ENCODE peak calls at places on chromosomes 6 and 20, in nine cellular contexts. J is CD4-positive, alpha-beta T cell; G is esophagus squamous epithelium; R is choroid plexus epithelial cell; S is cardiac muscle cell; Z is cardiac fibroblast; I is psoas muscle; Q is RWPE2; A is AG09309. H is an unnamed sample.
A peak's percentile ranks its signal among the peaks of the same experiment; 100 is the strongest.

GRCh38 chr6:52180787-52181558 is 5.2 kb upstream of the IL17A start:
- DNase-seq in J (no peak), G (no peak), R (no peak), S (no peak), Z (no peak), I (no peak), Q (no peak), A (no peak), H (no peak)

GRCh38 chr20:25864326-25864970 is 167.8 kb upstream of the ZNF337 start:
- DNase-seq in J (no peak), G (no peak), R (no peak), S (no peak), Z (no peak), I (no peak), Q (no peak), A (no peak), H (no peak)

GRCh38 chr6:38091626-38092025 is 272.1 kb downstream of the ZFAND3 start:
- DNase-seq in J (no peak), G (no peak), R (no peak), S (no peak), Z (no peak), I (no peak), Q (no peak), A (no peak), H (no peak)

GRCh38 chr6:138440758-138441362 is 36.8 kb downstream of the HEBP2 start:
- DNase-seq in J (no peak), G (no peak), R (no peak), S (no peak), Z (no peak), I (no peak), Q (no peak), A (no peak), H (no peak)

GRCh38 chr6:88008821-88009220 is 38.8 kb upstream of the SPACA1 start:
- DNase-seq in J (no peak), G (no peak), R (peak; percentile 56), S (no peak), Z (peak; percentile 55), I (no peak), Q (no peak), A (no peak), H (peak; percentile 48)

GRCh38 chr6:116370717-116371383 is at the start of gene DSE:
- DNase-seq in J (peak; percentile 61), G (no peak), R (peak; percentile 90), S (peak; percentile 92), Z (peak; percentile 86), I (peak; percentile 91), Q (peak; percentile 85), A (peak; percentile 49), H (peak; percentile 84)

GRCh38 chr6:63573899-63574553 is 1.7 kb downstream of the LOC128125822 start:
- DNase-seq in J (no peak), G (no peak), R (peak; percentile 78), S (peak; percentile 69), Z (peak; percentile 74), I (no peak), Q (no peak), A (no peak), H (peak; percentile 78)

GRCh38 chr6:119241124-119241491 is 108.5 kb downstream of the MAN1A1 start:
- DNase-seq in J (no peak), G (no peak), R (peak; percentile 69), S (peak; percentile 52), Z (peak; percentile 43), I (no peak), Q (no peak), A (peak; percentile 2), H (peak; percentile 13)

GRCh38 chr6:141593311-141593710 is 539.4 kb upstream of the GJE1 start:
- DNase-seq in J (no peak), G (no peak), R (no peak), S (no peak), Z (no peak), I (no peak), Q (no peak), A (no peak), H (no peak)

GRCh38 chr6:54541521-54541920 is 233.3 kb downstream of the TINAG start:
- DNase-seq in J (no peak), G (no peak), R (no peak), S (no peak), Z (peak; percentile 65), I (no peak), Q (no peak), A (no peak), H (no peak)

GRCh38 chr20:51076841-51077543 is 54.1 kb upstream of the KCNG1 start:
- DNase-seq in J (no peak), G (no peak), R (no peak), S (no peak), Z (no peak), I (no peak), Q (peak; percentile 58), A (no peak), H (no peak)

GRCh38 chr6:149840345-149841075 is 23.6 kb downstream of the LRP11 start:
- DNase-seq in J (peak; percentile 23), G (no peak), R (peak; percentile 55), S (peak; percentile 74), Z (peak; percentile 74), I (peak; percentile 90), Q (no peak), A (no peak), H (peak; percentile 79)

GRCh38 chr6:24872769-24873168 is 63.0 kb downstream of the RIPOR2 start:
- DNase-seq in J (no peak), G (no peak), R (peak; percentile 5), S (peak; percentile 27), Z (no peak), I (no peak), Q (no peak), A (no peak), H (no peak)

GRCh38 chr6:92315312-92315711 is 1104.0 kb downstream of the EPHA7 start:
- DNase-seq in J (no peak), G (no peak), R (no peak), S (no peak), Z (no peak), I (no peak), Q (no peak), A (no peak), H (no peak)
- TF ChIP-seq CTCF in J (no peak), G (no peak), R (no peak), S (no peak), Z (no peak), I (no peak), Q (no peak), A (no peak), H (no peak)

DNA sequence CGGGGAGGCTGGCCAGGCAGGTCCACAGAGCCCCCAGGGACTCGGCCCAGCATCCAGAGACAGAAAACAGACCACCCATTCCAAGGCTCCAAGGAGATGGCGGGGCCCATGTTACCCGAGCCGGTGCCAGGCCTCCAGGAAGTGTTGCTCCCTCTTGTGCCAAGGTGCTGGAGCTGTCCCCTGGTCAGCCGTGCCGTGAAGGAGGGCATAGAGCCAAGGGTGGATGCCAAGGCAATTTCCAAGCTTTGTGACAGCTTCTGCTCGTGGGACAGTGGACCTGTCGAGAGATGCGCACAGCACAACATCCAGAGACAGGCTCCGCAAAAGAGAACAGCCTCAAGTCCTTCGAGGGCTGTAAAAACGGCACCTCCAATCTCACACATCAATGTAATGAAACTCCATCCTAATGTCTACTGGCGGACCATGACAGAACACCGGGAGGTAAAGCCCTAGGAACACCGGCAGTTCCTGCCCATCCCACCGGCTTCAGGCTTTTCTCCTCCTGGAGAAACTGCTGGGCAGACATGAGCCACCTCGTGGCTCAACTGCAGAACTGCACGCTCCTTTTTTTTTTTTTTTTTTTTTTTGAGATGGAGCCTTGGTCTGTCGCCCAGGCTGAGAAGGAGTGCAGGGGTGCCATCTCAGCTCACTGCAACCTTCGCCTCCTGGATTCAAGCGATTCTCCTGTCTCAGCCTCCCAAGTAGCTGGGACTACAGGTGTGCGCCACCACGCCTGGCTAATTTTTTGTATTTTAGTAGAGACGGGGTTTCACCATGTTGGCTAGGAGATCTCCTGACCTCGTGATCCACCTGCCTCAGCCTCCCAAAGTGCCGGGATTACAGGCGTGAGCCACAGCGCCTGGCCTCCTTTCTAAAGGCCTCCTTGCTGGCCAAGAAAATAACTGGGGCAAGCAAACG is 30.9 kb upstream of the AVP start:
- DNase-seq in J (peak; percentile 18), G (no peak), R (peak; percentile 72), S (peak; percentile 69), Z (peak; percentile 70), I (peak; percentile 69), Q (no peak), A (peak; percentile 17), H (peak; percentile 52)
- TF ChIP-seq CTCF in J (peak; percentile 87), G (peak; percentile 27), R (peak; percentile 81), S (peak; percentile 78), Z (peak; percentile 67), I (peak; percentile 81), Q (peak; percentile 93), A (peak; percentile 78), H (peak; percentile 47)

GRCh38 chr6:114344971-114345274 is 2.1 kb upstream of the HS3ST5 start:
- DNase-seq in J (no peak), G (no peak), R (no peak), S (no peak), Z (no peak), I (no peak), Q (no peak), A (no peak), H (no peak)

GRCh38 chr6:114342086-114342825 is 567 bp downstream of the HS3ST5 start:
- DNase-seq in J (no peak), G (no peak), R (no peak), S (peak; percentile 16), Z (peak; percentile 9), I (peak; percentile 51), Q (no peak), A (no peak), H (no peak)

GRCh38 chr6:114344216-114344970 is 1.6 kb upstream of the HS3ST5 start:
- DNase-seq in J (no peak), G (no peak), R (no peak), S (no peak), Z (no peak), I (no peak), Q (no peak), A (no peak), H (no peak)

GRCh38 chr6:114343782-114344144 is 940 bp upstream of the HS3ST5 start:
- DNase-seq in J (no peak), G (no peak), R (no peak), S (no peak), Z (no peak), I (no peak), Q (no peak), A (no peak), H (no peak)

GRCh38 chr6:114342826-114343781 is at the start of gene HS3ST5:
- DNase-seq in J (no peak), G (no peak), R (no peak), S (peak; percentile 14), Z (peak; percentile 7), I (peak; percentile 64), Q (peak; percentile 42), A (no peak), H (no peak)
- TF ChIP-seq CTCF in J (no peak), G (no peak), R (peak; percentile 17), S (peak; percentile 12), Z (no peak), I (peak; percentile 23), Q (no peak), A (peak; percentile 38), H (no peak)

DNA sequence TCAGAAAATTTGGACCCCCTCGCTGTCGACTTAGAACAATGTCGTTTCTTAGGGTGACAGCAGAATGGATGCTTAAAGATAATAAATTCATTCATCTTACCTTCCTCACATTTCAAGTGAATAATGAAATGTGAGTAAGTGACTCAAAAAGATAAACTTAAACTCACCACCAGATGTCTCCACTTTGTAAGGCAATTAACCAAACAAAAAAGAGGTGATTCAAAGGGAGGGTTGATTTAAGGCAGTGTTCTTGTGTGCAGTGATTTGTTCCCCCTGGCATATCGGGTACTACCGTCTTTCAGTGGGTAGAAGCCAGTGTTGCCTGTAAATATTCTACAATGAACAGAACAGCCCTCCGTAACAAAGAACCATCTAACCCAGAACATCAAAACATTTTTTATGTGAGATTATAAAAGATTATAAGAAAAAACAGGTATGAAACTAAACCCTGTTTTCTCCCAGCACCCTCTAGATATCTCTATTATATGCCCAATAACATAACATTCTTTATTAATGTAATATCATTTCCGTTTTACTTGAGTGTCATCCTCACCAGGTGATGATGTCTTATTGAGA is 589.7 kb downstream of the CBLN4 start:
- DNase-seq in J (no peak), G (no peak), R (peak; percentile 11), S (peak; percentile 0), Z (peak; percentile 17), I (no peak), Q (no peak), A (no peak), H (peak; percentile 23)
- TF ChIP-seq CTCF in J (no peak), G (peak; percentile 28), R (peak; percentile 29), S (no peak), Z (peak; percentile 1), I (no peak), Q (peak; percentile 99), A (no peak), H (peak; percentile 20)